ENCODE peak calls at places on chromosomes 2 and 18, in eight cellular contexts. D is uterus; K is HFFc6; C is ACHN; J is NCI-H510A; A is NCI-H1048; Y is activated CD4-positive, CD25-positive, alpha-beta regulatory T cell treated with anti-CD3 and anti-CD28 coated beads, Interleukin-2, amount 50 U/mL, for 72 hours; P is HCT116. L is an unnamed sample.

GRCh38 chr2:3605013-3605961 is 10.4 kb downstream of the COLEC11 start:
- DNase-seq in D (no peak), K (no peak), C (peak), J (peak), A (peak), Y (peak), P (peak), L (no peak)

GRCh38 chr2:225282858-225283693 is 116.4 kb upstream of the NYAP2 start:
- DNase-seq in D (no peak), K (peak), C (peak), J (no peak), A (no peak), Y (no peak), P (peak), L (no peak)

GRCh38 chr2:85151026-85151425 is 17.8 kb downstream of the TCF7L1 start:
- DNase-seq in D (no peak), K (no peak), C (no peak), J (no peak), A (no peak), Y (no peak), P (no peak), L (no peak)

GRCh38 chr2:230473378-230473777 is 57.4 kb downstream of the SP100 start:
- DNase-seq in D (no peak), K (no peak), C (no peak), J (no peak), A (no peak), Y (no peak), P (no peak), L (no peak)

GRCh38 chr2:236939751-236940229 is 145.9 kb upstream of the COPS8 start:
- DNase-seq in D (no peak), K (no peak), C (no peak), J (peak), A (no peak), Y (no peak), P (no peak), L (no peak)

GRCh38 chr2:216590780-216591179 is 42.4 kb upstream of the IGFBP2 start:
- DNase-seq in D (peak), K (no peak), C (no peak), J (no peak), A (no peak), Y (no peak), P (no peak), L (no peak)

GRCh38 chr2:102262218-102263129 is 48.9 kb upstream of the IL1RL1 start:
- DNase-seq in D (no peak), K (no peak), C (no peak), J (no peak), A (no peak), Y (no peak), P (no peak), L (no peak)

GRCh38 chr2:95057535-95058453 is 32.3 kb downstream of the MAL start:
- DNase-seq in D (no peak), K (no peak), C (no peak), J (no peak), A (no peak), Y (no peak), P (no peak), L (no peak)

GRCh38 chr2:99672766-99673375 is 183.1 kb upstream of the REV1 start:
- DNase-seq in D (no peak), K (no peak), C (no peak), J (no peak), A (no peak), Y (no peak), P (no peak), L (no peak)

GRCh38 chr2:620456-621302 is 56.5 kb downstream of the TMEM18 start:
- DNase-seq in D (no peak), K (no peak), C (no peak), J (no peak), A (no peak), Y (no peak), P (no peak), L (no peak)

GRCh38 chr18:47829831-47830230 is 100.6 kb downstream of the SMAD2 start:
- DNase-seq in D (no peak), K (no peak), C (no peak), J (no peak), A (no peak), Y (no peak), P (no peak), L (no peak)

GRCh38 chr2:218072002-218072401 is 2.9 kb downstream of the RUFY4 start:
- DNase-seq in D (no peak), K (no peak), C (no peak), J (no peak), A (no peak), Y (no peak), P (no peak), L (no peak)

GRCh38 chr2:159855153-159856140 is 57.4 kb upstream of the CD302 start:
- DNase-seq in D (no peak), K (no peak), C (no peak), J (no peak), A (peak), Y (no peak), P (no peak), L (no peak)

GRCh38 chr2:26585966-26586365 is 55.2 kb downstream of the CIB4 start:
- DNase-seq in D (no peak), K (no peak), C (no peak), J (no peak), A (no peak), Y (no peak), P (no peak), L (no peak)

GRCh38 chr18:79208882-79209281 is 139.7 kb downstream of the ATP9B start:
- DNase-seq in D (no peak), K (no peak), C (no peak), J (no peak), A (no peak), Y (no peak), P (no peak), L (no peak)

GRCh38 chr18:13240060-13240725 is 21.6 kb downstream of the LDLRAD4 start:
- DNase-seq in D (no peak), K (no peak), C (no peak), J (no peak), A (no peak), Y (no peak), P (no peak), L (no peak)

GRCh38 chr2:241888641-241889040 is 19.1 kb downstream of the RTP5 start:
- DNase-seq in D (no peak), K (no peak), C (no peak), J (no peak), A (no peak), Y (no peak), P (no peak), L (no peak)

GRCh38 chr2:226909131-226909530 is 73.3 kb downstream of the RHBDD1 start:
- DNase-seq in D (no peak), K (peak), C (no peak), J (no peak), A (no peak), Y (no peak), P (no peak), L (no peak)

GRCh38 chr2:161839931-161840330 is 215.7 kb downstream of the SLC4A10 start:
- DNase-seq in D (no peak), K (no peak), C (no peak), J (no peak), A (no peak), Y (no peak), P (no peak), L (no peak)

GRCh38 chr2:217795067-217795466 is 207.7 kb downstream of the TNS1 start:
- DNase-seq in D (no peak), K (no peak), C (no peak), J (no peak), A (no peak), Y (no peak), P (no peak), L (no peak)

GRCh38 chr18:58682429-58683069 is 11.3 kb downstream of the MALT1 start:
- DNase-seq in D (peak), K (no peak), C (peak), J (peak), A (no peak), Y (no peak), P (peak), L (peak)

GRCh38 chr2:127829845-127830246 is 18.9 kb upstream of the WDR33 start:
- DNase-seq in D (no peak), K (no peak), C (no peak), J (peak), A (peak), Y (peak), P (no peak), L (no peak)

GRCh38 chr18:49135871-49136270 is 185.1 kb upstream of the SMAD7 start:
- DNase-seq in D (no peak), K (peak), C (no peak), J (no peak), A (no peak), Y (no peak), P (no peak), L (no peak)

GRCh38 chr2:175806115-175806470 is 196.0 kb downstream of the LNPK start:
- DNase-seq in D (no peak), K (no peak), C (no peak), J (no peak), A (no peak), Y (no peak), P (no peak), L (no peak)

L was measured in mesothelial cell of epicardium.